ENCODE peak calls at places on chromosomes 7 and 10, in five cellular contexts. B is activated CD8-positive, alpha-beta memory T cell treated with anti-CD3 and anti-CD28 coated beads for 48 hours; N is GM12865; X is cardiac fibroblast; L is NCI-H1105. D is an unnamed sample.

GRCh38 chr10:3102721-3103410 is 35.5 kb downstream of the PFKP start:
- DNase-seq in B (no peak), N (no peak), X (peak; percentile 77), L (no peak), D (no peak)

GRCh38 chr7:121379930-121380329 is 16.2 kb downstream of the FAM3C start:
- DNase-seq in B (no peak), N (no peak), X (no peak), L (no peak), D (no peak)

GRCh38 chr10:126397640-126398382 is 9.5 kb upstream of the ADAM12 start:
- DNase-seq in B (no peak), N (no peak), X (peak; percentile 92), L (no peak), D (no peak)

GRCh38 chr7:40310213-40310612 is 175.4 kb downstream of the SUGCT start:
- DNase-seq in B (no peak), N (no peak), X (no peak), L (no peak), D (no peak)

GRCh38 chr7:142375710-142376313 is 118.0 kb upstream of the PRSS58 start:
- DNase-seq in B (no peak), N (no peak), X (no peak), L (no peak), D (no peak)

GRCh38 chr7:115297651-115298050 is 375.8 kb downstream of the MDFIC start:
- DNase-seq in B (no peak), N (no peak), X (peak; percentile 52), L (no peak), D (no peak)

GRCh38 chr10:12081879-12082560 is 13.3 kb downstream of the DHTKD1 start:
- DNase-seq in B (no peak), N (no peak), X (peak; percentile 22), L (no peak), D (no peak)

GRCh38 chr10:132978542-132978941 is 36.2 kb upstream of the CFAP46 start:
- DNase-seq in B (no peak), N (no peak), X (no peak), L (no peak), D (no peak)

GRCh38 chr10:124344266-124344590 is 74.5 kb downstream of the OAT start:
- DNase-seq in B (no peak), N (no peak), X (no peak), L (no peak), D (no peak)

GRCh38 chr10:43077421-43078171 is 727 bp downstream of the RET start:
- DNase-seq in B (no peak), N (no peak), X (no peak), L (no peak), D (no peak)

GRCh38 chr10:79057481-79058275 is 11.1 kb upstream of the ZMIZ1 start:
- DNase-seq in B (no peak), N (no peak), X (no peak), L (no peak), D (no peak)

GRCh38 chr10:5942471-5942870 is 34.9 kb downstream of the IL15RA start:
- DNase-seq in B (no peak), N (no peak), X (peak; percentile 19), L (no peak), D (no peak)

GRCh38 chr7:139340808-139341057 is 404 bp upstream of the FMC1 start:
- DNase-seq in B (no peak), N (no peak), X (no peak), L (peak; percentile 43), D (no peak)

GRCh38 chr10:5589963-5590511 is 65.3 kb downstream of the CALML3 start:
- DNase-seq in B (no peak), N (peak; percentile 18), X (peak; percentile 28), L (no peak), D (no peak)

GRCh38 chr7:127900116-127900515 is 131.1 kb downstream of the LRRC4 start:
- DNase-seq in B (no peak), N (no peak), X (no peak), L (no peak), D (no peak)

GRCh38 chr7:80943342-80943741 is 24.5 kb upstream of the SEMA3C start:
- DNase-seq in B (no peak), N (no peak), X (no peak), L (no peak), D (no peak)

GRCh38 chr10:132193907-132194552 is 7.3 kb downstream of the DPYSL4 start:
- DNase-seq in B (no peak), N (no peak), X (peak; percentile 21), L (no peak), D (no peak)

GRCh38 chr10:86366033-86366901 is at the start of gene GRID1:
- DNase-seq in B (no peak), N (no peak), X (peak; percentile 11), L (no peak), D (no peak)

GRCh38 chr10:124699471-124700292 is 44.5 kb downstream of the FAM53B start:
- DNase-seq in B (no peak), N (no peak), X (no peak), L (no peak), D (no peak)